ENCODE peak calls at places on chromosomes 2 and 18, in eight cellular contexts. K, T, O, V, G, Y, N and L are unnamed samples.

GRCh38 chr2:174325932-174326879 is 8.5 kb upstream of the SP9 start:
- DNase-seq in K (no peak), T (peak), O (no peak), V (peak), G (no peak), Y (peak), N (peak), L (no peak)

GRCh38 chr18:58692420-58693185 is 21.3 kb downstream of the MALT1 start:
- DNase-seq in K (no peak), T (no peak), O (no peak), V (no peak), G (no peak), Y (no peak), N (no peak), L (no peak)

GRCh38 chr2:68750592-68751396 is 16.2 kb downstream of the ARHGAP25 start:
- DNase-seq in K (no peak), T (no peak), O (no peak), V (no peak), G (no peak), Y (no peak), N (no peak), L (no peak)

GRCh38 chr18:55400590-55401274 is 187.3 kb downstream of the TCF4 start:
- DNase-seq in K (no peak), T (no peak), O (peak), V (no peak), G (peak), Y (peak), N (peak), L (no peak)

GRCh38 chr18:62784338-62784965 is 69.1 kb downstream of the PHLPP1 start:
- DNase-seq in K (no peak), T (peak), O (peak), V (no peak), G (no peak), Y (peak), N (peak), L (no peak)

GRCh38 chr2:222174450-222174849 is 124.3 kb downstream of the PAX3 start:
- DNase-seq in K (no peak), T (no peak), O (no peak), V (peak), G (no peak), Y (no peak), N (no peak), L (no peak)

GRCh38 chr18:56727399-56727798 is 76.2 kb downstream of the WDR7 start:
- DNase-seq in K (no peak), T (no peak), O (no peak), V (peak), G (no peak), Y (no peak), N (no peak), L (no peak)

GRCh38 chr2:38602136-38602731 is 494 bp downstream of the HNRNPLL start:
- DNase-seq in K (peak), T (no peak), O (no peak), V (peak), G (peak), Y (no peak), N (no peak), L (peak)

GRCh38 chr2:201881382-201881720 is 75.0 kb downstream of the CDK15 start:
- DNase-seq in K (no peak), T (no peak), O (no peak), V (no peak), G (peak), Y (peak), N (no peak), L (no peak)

GRCh38 chr18:52636536-52636935 is 296.5 kb downstream of the DCC start:
- DNase-seq in K (no peak), T (no peak), O (no peak), V (peak), G (no peak), Y (no peak), N (no peak), L (no peak)

GRCh38 chr2:42706836-42707235 is 57.1 kb downstream of the OXER1 start:
- DNase-seq in K (no peak), T (no peak), O (no peak), V (peak), G (no peak), Y (no peak), N (peak), L (no peak)

GRCh38 chr2:217900010-217900779 is 102.6 kb downstream of the TNS1 start:
- DNase-seq in K (no peak), T (no peak), O (no peak), V (peak), G (peak), Y (no peak), N (no peak), L (no peak)

GRCh38 chr18:58178476-58178875 is 134.4 kb downstream of the NEDD4L start:
- DNase-seq in K (no peak), T (no peak), O (peak), V (no peak), G (no peak), Y (peak), N (no peak), L (no peak)

GRCh38 chr2:33395660-33396249 is 80.7 kb upstream of the RASGRP3 start:
- DNase-seq in K (peak), T (peak), O (peak), V (peak), G (peak), Y (peak), N (peak), L (peak)

GRCh38 chr2:188068093-188068492 is 223.6 kb upstream of the GULP1 start:
- DNase-seq in K (no peak), T (no peak), O (no peak), V (no peak), G (peak), Y (peak), N (no peak), L (no peak)

GRCh38 chr2:150526827-150527226 is 39.4 kb upstream of the RND3 start:
- DNase-seq in K (peak), T (no peak), O (peak), V (no peak), G (peak), Y (peak), N (peak), L (peak)

GRCh38 chr2:189304360-189304759 is 124.8 kb upstream of the COL5A2 start:
- DNase-seq in K (no peak), T (no peak), O (no peak), V (no peak), G (no peak), Y (no peak), N (no peak), L (no peak)

GRCh38 chr2:135587958-135588357 is 56.7 kb downstream of the R3HDM1 start:
- DNase-seq in K (no peak), T (no peak), O (no peak), V (no peak), G (no peak), Y (no peak), N (no peak), L (no peak)

DNA sequence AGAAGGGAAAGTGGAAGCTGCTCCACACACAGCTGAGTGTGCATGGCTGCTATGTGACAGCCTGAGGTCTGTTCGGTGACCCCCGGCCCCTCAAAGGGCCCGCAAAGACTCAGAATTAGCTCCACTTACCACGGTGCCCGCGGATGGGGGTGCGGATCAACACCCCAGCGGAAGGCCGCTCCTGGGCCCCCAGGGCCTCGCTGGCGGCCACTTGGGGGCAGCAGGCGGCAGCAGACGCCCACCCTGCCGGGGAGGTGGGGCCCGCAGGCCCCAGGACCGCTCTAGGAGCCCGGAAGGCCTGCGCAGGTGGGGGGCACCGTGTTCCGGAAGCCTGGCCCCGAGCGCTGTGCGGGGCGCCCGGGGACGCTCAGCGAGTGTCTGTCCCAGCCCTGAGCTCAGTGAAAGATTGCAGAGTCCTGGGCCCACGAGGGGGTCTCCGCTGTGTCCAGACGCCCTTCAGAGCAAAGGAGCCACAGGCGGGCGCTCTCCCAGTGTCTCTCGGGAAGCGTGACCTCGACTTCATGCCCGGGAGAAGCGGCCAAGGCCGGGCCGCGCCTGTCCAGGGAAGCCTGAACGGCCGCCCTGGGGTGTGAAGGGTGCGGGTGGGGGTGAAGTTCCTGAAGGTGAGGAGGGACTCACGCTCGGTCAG is 118.6 kb downstream of the VAPA start:
- DNase-seq in K (no peak), T (peak), O (no peak), V (peak), G (no peak), Y (no peak), N (no peak), L (no peak)
- TF ChIP-seq CTCF in K (no peak), T (no peak), O (peak), V (peak), G (no peak), Y (no peak), N (no peak), L (no peak)

DNA sequence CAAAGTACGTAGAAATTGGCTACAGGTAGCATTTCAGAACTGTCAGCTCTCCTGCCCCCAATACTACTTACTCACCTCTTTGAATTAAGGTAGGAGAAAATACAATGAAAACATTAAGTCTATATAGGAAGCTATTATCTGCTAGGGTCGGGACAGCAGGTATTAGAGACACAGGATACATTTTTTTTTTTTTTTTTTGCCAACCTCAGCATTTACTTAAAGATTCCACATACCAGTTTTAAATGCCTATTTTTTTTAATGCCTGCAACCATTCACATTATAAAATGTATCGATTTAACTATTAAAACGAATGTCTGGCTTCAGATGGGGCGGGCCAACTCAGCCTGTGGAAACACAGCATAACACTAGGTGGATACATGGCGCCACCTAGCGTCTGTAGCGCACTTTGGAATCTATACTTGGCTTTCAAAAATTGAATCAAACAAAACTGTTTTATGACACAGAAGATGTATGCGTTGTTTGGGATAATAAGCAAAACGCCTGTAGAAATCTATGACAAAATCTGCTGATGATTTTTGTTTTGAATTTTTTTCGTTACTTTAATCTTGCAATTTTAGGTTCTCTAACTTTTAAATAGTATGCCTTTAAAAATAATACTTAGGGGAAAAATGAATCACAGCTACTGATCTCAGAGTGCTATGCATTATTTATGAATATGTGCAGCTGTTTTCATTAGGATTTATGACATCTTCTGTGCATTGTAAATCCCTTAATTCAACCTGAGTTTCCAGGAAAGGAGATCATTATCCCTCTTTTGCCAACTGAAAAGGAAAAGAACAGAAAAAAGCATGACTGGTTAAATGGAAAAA is 261.0 kb downstream of the NYAP2 start:
- DNase-seq in K (peak), T (peak), O (peak), V (peak), G (peak), Y (peak), N (peak), L (peak)
- TF ChIP-seq CTCF in K (peak), T (peak), O (peak), V (peak), G (peak), Y (peak), N (peak), L (peak)

GRCh38 chr2:41400057-41400665 is 647.7 kb upstream of the PKDCC start:
- DNase-seq in K (no peak), T (no peak), O (peak), V (peak), G (peak), Y (no peak), N (peak), L (peak)
- TF ChIP-seq CTCF in K (peak), T (no peak), O (peak), V (peak), G (peak), Y (peak), N (peak), L (peak)

GRCh38 chr2:27972311-27972710 is 81.8 kb downstream of the BABAM2 start:
- DNase-seq in K (no peak), T (no peak), O (no peak), V (no peak), G (no peak), Y (no peak), N (no peak), L (no peak)

GRCh38 chr2:27977623-27978312 is 87.2 kb downstream of the BABAM2 start:
- DNase-seq in K (no peak), T (no peak), O (peak), V (no peak), G (peak), Y (peak), N (peak), L (peak)

DNA sequence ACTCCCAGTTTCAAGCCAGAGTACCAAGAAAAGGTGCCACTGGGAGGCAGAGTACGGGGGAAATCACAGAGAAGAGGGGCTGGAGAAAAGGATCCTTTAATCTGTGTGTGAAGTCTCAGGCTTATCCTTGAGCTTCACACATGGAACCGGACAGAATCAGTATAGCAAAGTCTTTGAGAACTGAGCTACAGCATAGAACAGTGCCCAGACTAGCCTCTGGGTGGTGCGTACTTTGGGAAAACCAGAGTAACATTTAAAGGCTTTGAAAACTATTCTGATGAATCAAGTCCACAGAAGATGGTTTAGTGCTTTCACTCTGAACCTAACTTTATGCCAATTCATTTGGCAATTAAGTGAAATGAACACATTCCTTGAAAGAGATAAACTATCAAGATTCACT is 83.1 kb downstream of the BABAM2 start:
- DNase-seq in K (no peak), T (no peak), O (peak), V (no peak), G (peak), Y (peak), N (no peak), L (no peak)
- TF ChIP-seq CTCF in K (peak), T (no peak), O (peak), V (peak), G (no peak), Y (peak), N (peak), L (no peak)